ENCODE peak calls at places on chromosomes 16 and 17, in nine cellular contexts. L is stimulated activated CD4-positive, alpha-beta T cell treated with anti-CD3 and anti-CD28 coated beads, Interleukin-1b, Interleukin-23, amount 100 ng/mL, for 24 hours; D is AG10803; Z is fibroblast of mammary gland; P is myocyte; U is esophagus squamous epithelium; I is T1000; B is osteocyte; A is SHP77. M is an unnamed sample.

GRCh38 chr17:58310511-58311428 is 17.8 kb downstream of the TSPOAP1 start:
- DNase-seq in D (no peak), L (no peak), B (peak), P (no peak), U (no peak), I (no peak), A (no peak), Z (no peak), M (peak)

GRCh38 chr17:76524598-76525512 is 12.7 kb downstream of the CYGB start:
- DNase-seq in A (no peak), P (no peak), L (no peak), D (peak), U (no peak), I (peak), B (no peak), Z (peak), M (no peak)

GRCh38 chr16:66478733-66479511 is 51.8 kb downstream of the BEAN1 start:
- DNase-seq in B (peak), L (peak), I (no peak), Z (peak), P (peak), D (peak), A (peak), U (no peak), M (no peak)

GRCh38 chr16:47920709-47921108 is 235.1 kb downstream of the ABCC12 start:
- DNase-seq in A (no peak), Z (no peak), U (no peak), L (no peak), D (no peak), B (no peak), P (no peak), I (no peak), M (no peak)

GRCh38 chr16:55499951-55500350 is 8.9 kb upstream of the LPCAT2 start:
- DNase-seq in B (peak), U (no peak), Z (peak), A (no peak), I (peak), P (peak), L (no peak), D (peak), M (peak)

GRCh38 chr17:75856062-75856681 is 1.0 kb upstream of the WBP2 start:
- DNase-seq in D (no peak), I (no peak), L (no peak), A (peak), U (no peak), P (no peak), B (no peak), Z (no peak), M (no peak)

GRCh38 chr17:39145143-39145542 is 6.3 kb downstream of the PLXDC1 start:
- DNase-seq in D (no peak), P (no peak), L (no peak), Z (no peak), U (no peak), B (no peak), A (no peak), I (no peak), M (no peak)

GRCh38 chr17:9544221-9544620 is 31.4 kb downstream of the STX8 start:
- DNase-seq in L (no peak), B (no peak), A (no peak), D (no peak), P (peak), U (no peak), I (no peak), Z (no peak), M (no peak)

GRCh38 chr17:75652934-75653549 is 13.9 kb downstream of the RECQL5 start:
- DNase-seq in B (no peak), L (no peak), P (peak), Z (peak), D (no peak), A (no peak), I (no peak), U (no peak), M (no peak)

GRCh38 chr17:68760141-68760475 is 158.9 kb upstream of the FAM20A start:
- DNase-seq in U (no peak), B (no peak), P (no peak), L (no peak), Z (no peak), I (no peak), A (no peak), D (no peak), M (no peak)

GRCh38 chr17:76074390-76075363 is at the start of gene GALR2:
- DNase-seq in U (no peak), B (no peak), L (no peak), Z (no peak), P (no peak), A (no peak), I (no peak), D (no peak), M (no peak)

GRCh38 chr17:76145231-76146052 is 4.4 kb upstream of the FOXJ1 start:
- DNase-seq in L (no peak), P (no peak), D (no peak), Z (no peak), U (no peak), B (no peak), A (peak), I (no peak), M (no peak)

GRCh38 chr17:50533720-50534148 is 1.2 kb downstream of the EPN3 start:
- DNase-seq in B (no peak), A (peak), U (no peak), P (peak), I (no peak), L (no peak), D (peak), Z (peak), M (no peak)

GRCh38 chr17:56913000-56913866 is 616 bp downstream of the TRIM25 start:
- DNase-seq in U (no peak), D (no peak), B (peak), I (no peak), L (no peak), A (peak), P (no peak), Z (no peak), M (no peak)

GRCh38 chr16:57577691-57578224 is 35.3 kb downstream of the ADGRG5 start:
- DNase-seq in B (peak), U (no peak), A (no peak), L (no peak), D (no peak), I (no peak), Z (no peak), P (no peak), M (peak)

GRCh38 chr16:16101585-16101984 is 121.7 kb downstream of the ABCC6 start:
- DNase-seq in A (no peak), U (no peak), P (no peak), L (no peak), I (no peak), D (no peak), Z (no peak), B (no peak), M (no peak)

M was measured in vagina.